ENCODE peak calls at places on chromosome 16, in nine cellular contexts. D is choroid plexus epithelial cell; J is CD4-positive, CD25-positive, alpha-beta regulatory T cell; A is fibroblast of lung; X is body of pancreas; V is IMR-90; S is tibial artery; O is SJSA1; Z is HL-60. M is an unnamed sample.

GRCh38 chr16:65547799-65548446 is 426.1 kb upstream of the CDH11 start:
- DNase-seq in Z (no peak), O (peak), S (no peak), V (peak), J (no peak), D (peak), A (peak), X (no peak), M (no peak)

GRCh38 chr16:31874354-31875111 is 926 bp downstream of the ZNF267 start:
- DNase-seq in V (peak), S (no peak), A (peak), X (peak), J (peak), Z (peak), D (peak), O (no peak), M (no peak)

GRCh38 chr16:71709231-71709781 is 15.2 kb downstream of the PHLPP2 start:
- DNase-seq in V (peak), J (no peak), Z (no peak), A (peak), X (no peak), D (peak), O (no peak), S (no peak), M (no peak)

GRCh38 chr16:89322381-89323119 is 105.0 kb downstream of the ZNF778 start:
- DNase-seq in O (no peak), S (no peak), Z (peak), J (no peak), D (peak), A (peak), X (no peak), V (peak), M (no peak)

GRCh38 chr16:50268352-50268751 is 2.0 kb downstream of the ADCY7 start:
- DNase-seq in V (no peak), A (no peak), O (no peak), Z (no peak), J (peak), S (peak), X (no peak), D (no peak), M (no peak)

GRCh38 chr16:53968896-53969295 is 264.9 kb downstream of the FTO start:
- DNase-seq in Z (no peak), A (peak), O (no peak), X (no peak), J (no peak), D (peak), V (peak), S (no peak), M (no peak)

GRCh38 chr16:89200850-89201466 is 621 bp upstream of the SLC22A31 start:
- DNase-seq in J (no peak), Z (no peak), O (no peak), V (no peak), A (no peak), S (no peak), D (no peak), X (no peak), M (no peak)

GRCh38 chr16:19474617-19475016 is 47.3 kb downstream of the GDE1 start:
- DNase-seq in A (no peak), V (no peak), Z (no peak), O (no peak), J (no peak), S (no peak), X (no peak), D (no peak), M (no peak)

GRCh38 chr16:22008215-22009142 is 568 bp downstream of the MOSMO start:
- DNase-seq in O (no peak), V (no peak), A (peak), J (peak), S (peak), Z (no peak), D (no peak), X (peak), M (peak)

GRCh38 chr16:80946481-80946880 is 60.2 kb downstream of the CMC2 start:
- DNase-seq in X (no peak), O (no peak), Z (no peak), J (no peak), S (no peak), A (no peak), D (no peak), V (no peak), M (no peak)

GRCh38 chr16:57039148-57039812 is 49.9 kb downstream of the NLRC5 start:
- DNase-seq in O (no peak), D (peak), S (no peak), A (peak), V (peak), X (no peak), Z (peak), J (peak), M (peak)

GRCh38 chr16:67157892-67158635 is 1.6 kb downstream of the TRADD start:
- DNase-seq in Z (no peak), O (no peak), A (no peak), V (no peak), D (no peak), S (no peak), J (peak), X (no peak), M (no peak)

GRCh38 chr16:67154578-67155304 is 3.9 kb upstream of the B3GNT9 start:
- DNase-seq in J (no peak), O (no peak), D (no peak), S (no peak), Z (no peak), V (no peak), X (no peak), A (no peak), M (no peak)

GRCh38 chr16:67156146-67156844 is 3.4 kb downstream of the TRADD start:
- DNase-seq in Z (no peak), J (no peak), S (no peak), V (no peak), O (no peak), D (no peak), X (no peak), A (no peak), M (no peak)

GRCh38 chr16:67157106-67157748 is 2.5 kb downstream of the TRADD start:
- DNase-seq in J (no peak), D (no peak), X (no peak), S (no peak), A (no peak), O (no peak), Z (no peak), V (no peak), M (no peak)

GRCh38 chr16:67155305-67156145 is 4.2 kb downstream of the TRADD start:
- DNase-seq in O (peak), S (peak), A (peak), J (peak), X (peak), V (peak), D (peak), Z (peak), M (peak)
- H3K4me3 ChIP-seq in O (no peak), S (no peak), A (peak), J (no peak), X (no peak), V (no peak), D (peak), Z (no peak), M (no peak)

DNA sequence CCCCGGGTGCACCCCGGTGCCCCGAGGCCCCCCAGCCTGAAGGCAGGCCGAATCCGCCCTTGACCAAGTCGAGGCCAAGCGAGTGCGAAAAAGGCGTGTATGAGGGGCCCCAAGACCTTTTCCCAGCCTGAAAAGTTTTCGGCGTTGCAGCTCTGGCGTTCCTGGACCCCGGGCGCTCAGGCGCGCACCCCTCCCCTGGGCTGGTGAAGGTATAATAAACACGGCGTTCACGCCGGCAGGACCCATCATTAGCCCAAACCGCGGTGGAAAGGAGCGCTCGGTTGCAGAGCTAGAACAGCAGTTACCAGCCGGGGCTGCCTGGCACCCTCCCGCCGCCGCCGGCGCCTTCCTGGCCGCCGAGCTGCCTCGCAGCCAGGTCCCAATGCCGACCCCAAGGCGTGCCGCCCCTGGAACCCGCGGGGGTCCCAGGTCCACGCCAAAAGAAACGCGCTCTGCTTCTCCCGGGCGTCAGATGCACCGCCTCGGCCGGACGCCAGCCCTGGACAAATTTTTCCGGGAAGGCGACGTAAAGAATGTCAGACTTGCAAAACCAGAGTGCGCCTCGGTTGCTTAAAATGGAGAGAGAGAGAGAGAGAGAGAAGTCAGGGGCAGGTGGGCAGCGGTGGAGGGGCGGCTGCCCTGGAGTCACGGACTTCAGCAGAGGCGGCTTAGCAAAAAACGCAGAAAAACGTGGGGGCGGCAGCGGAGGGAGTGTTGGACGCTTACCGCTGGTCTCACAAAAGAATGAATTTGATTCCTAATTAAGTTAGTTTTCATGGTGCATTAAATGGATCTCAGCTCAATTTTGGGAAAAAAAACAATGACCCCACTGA is 11.4 kb upstream of the FOXF1 start:
- DNase-seq in S (no peak), Z (no peak), D (no peak), V (peak), J (no peak), X (no peak), A (no peak), O (no peak), M (no peak)
- H3K4me3 ChIP-seq in S (no peak), Z (no peak), D (no peak), V (peak), J (no peak), X (no peak), A (peak), O (no peak), M (no peak)

GRCh38 chr16:25013049-25013448 is 2.1 kb downstream of the ARHGAP17 start:
- DNase-seq in S (no peak), X (no peak), V (no peak), J (no peak), Z (no peak), O (no peak), A (no peak), D (no peak), M (no peak)
- H3K4me3 ChIP-seq in S (peak), X (no peak), V (peak), J (peak), Z (peak), O (peak), A (peak), D (peak), M (no peak)

GRCh38 chr16:1044515-1045362 is 27.8 kb upstream of the SSTR5 start:
- DNase-seq in O (no peak), X (no peak), S (no peak), J (no peak), V (no peak), D (no peak), A (no peak), Z (no peak), M (no peak)
- H3K4me3 ChIP-seq in O (no peak), X (no peak), S (no peak), J (no peak), V (no peak), D (no peak), A (no peak), Z (no peak), M (no peak)

GRCh38 chr16:11581677-11582076 is 5.0 kb downstream of the LITAF start:
- DNase-seq in X (no peak), Z (no peak), V (no peak), A (no peak), O (no peak), S (no peak), D (no peak), J (peak), M (peak)
- H3K4me3 ChIP-seq in X (no peak), Z (no peak), V (no peak), A (no peak), O (no peak), S (no peak), D (no peak), J (peak), M (peak)

GRCh38 chr16:3180445-3180878 is 7.5 kb upstream of the OR1F1 start:
- DNase-seq in Z (no peak), S (no peak), D (no peak), A (no peak), O (no peak), J (no peak), X (no peak), V (no peak), M (no peak)
- H3K4me3 ChIP-seq in Z (no peak), S (no peak), D (no peak), A (no peak), O (no peak), J (no peak), X (no peak), V (no peak), M (no peak)

GRCh38 chr16:83138976-83139690 is 512.4 kb downstream of the CDH13 start:
- DNase-seq in X (no peak), A (no peak), J (no peak), V (peak), D (no peak), O (no peak), Z (no peak), S (no peak), M (no peak)

GRCh38 chr16:83137326-83137770 is 510.6 kb downstream of the CDH13 start:
- DNase-seq in S (no peak), X (no peak), A (peak), J (peak), V (peak), Z (no peak), O (peak), D (peak), M (no peak)

GRCh38 chr16:83138512-83138911 is 511.7 kb downstream of the CDH13 start:
- DNase-seq in X (no peak), S (no peak), Z (no peak), A (no peak), O (no peak), D (no peak), V (no peak), J (no peak), M (no peak)

GRCh38 chr16:83136924-83137323 is 510.2 kb downstream of the CDH13 start:
- DNase-seq in S (no peak), D (no peak), J (no peak), Z (no peak), V (no peak), A (no peak), X (no peak), O (no peak), M (no peak)

DNA sequence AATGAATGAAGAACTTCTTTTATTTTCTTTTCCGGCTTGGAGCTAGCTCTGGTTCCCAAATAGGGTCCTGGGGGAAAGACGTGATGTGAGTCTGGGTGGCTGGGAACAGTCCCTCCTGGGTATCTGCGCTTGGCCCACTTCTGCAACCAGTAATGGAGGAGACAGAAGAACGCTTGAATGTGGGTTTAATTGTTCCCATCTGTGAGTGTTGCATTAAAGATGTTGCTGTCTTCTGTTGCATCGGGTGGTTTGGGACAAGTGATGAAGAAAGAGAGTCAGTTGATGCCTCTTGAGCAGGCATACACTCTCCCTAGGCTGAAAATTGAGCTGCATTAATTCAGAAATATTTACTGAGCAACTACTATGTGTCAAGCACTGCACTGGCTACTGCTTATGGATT is 511.1 kb downstream of the CDH13 start:
- DNase-seq in D (no peak), J (no peak), V (no peak), A (no peak), X (no peak), S (no peak), O (no peak), Z (no peak), M (no peak)
- H3K4me3 ChIP-seq in D (peak), J (no peak), V (no peak), A (peak), X (no peak), S (no peak), O (peak), Z (no peak), M (no peak)

GRCh38 chr16:68362952-68363846 is 52.4 kb downstream of the PRMT7 start:
- DNase-seq in J (no peak), X (no peak), O (no peak), S (no peak), A (no peak), D (no peak), Z (no peak), V (no peak), M (no peak)

GRCh38 chr16:68366062-68366461 is 55.2 kb downstream of the PRMT7 start:
- DNase-seq in V (no peak), X (no peak), O (no peak), A (no peak), J (no peak), Z (no peak), D (no peak), S (no peak), M (no peak)

GRCh38 chr16:68363847-68364600 is 53.2 kb downstream of the PRMT7 start:
- DNase-seq in Z (peak), X (no peak), S (no peak), V (peak), D (peak), A (no peak), O (no peak), J (no peak), M (no peak)

GRCh38 chr16:68365167-68365817 is 54.5 kb downstream of the PRMT7 start:
- DNase-seq in J (no peak), D (no peak), V (no peak), X (no peak), O (no peak), S (no peak), Z (no peak), A (no peak), M (no peak)

GRCh38 chr16:68364601-68364998 is 53.8 kb downstream of the PRMT7 start:
- DNase-seq in A (peak), X (no peak), Z (no peak), J (no peak), S (no peak), D (peak), V (peak), O (no peak), M (no peak)
- H3K4me3 ChIP-seq in A (no peak), X (no peak), Z (no peak), J (no peak), S (no peak), D (no peak), V (no peak), O (no peak), M (no peak)